ENCODE peak calls at places on chromosomes 13 and 19, in ten cellular contexts. N is H9; T is omental fat pad; L is fibroblast of gingiva; J is CD4-positive, alpha-beta T cell; P is GM13977; O is fibroblast of lung; D is dermis blood vessel endothelial cell; B is ELR; W is stomach. R is an unnamed sample.

GRCh38 chr19:18645035-18645511 is 8.2 kb downstream of the KLHL26 start:
- DNase-seq in N (no peak), T (no peak), L (no peak), J (no peak), P (no peak), O (peak), D (no peak), B (no peak), W (no peak), R (no peak)

GRCh38 chr13:76570485-76570884 is 315.7 kb downstream of the KCTD12 start:
- DNase-seq in N (no peak), T (no peak), L (no peak), J (no peak), P (no peak), O (no peak), D (no peak), B (no peak), W (no peak), R (no peak)

GRCh38 chr19:53394522-53394973 is 401 bp upstream of the ZNF765 start:
- DNase-seq in N (peak), T (peak), L (peak), J (no peak), P (no peak), O (peak), D (peak), B (peak), W (peak), R (no peak)

GRCh38 chr19:49331616-49332055 is 3.6 kb upstream of the CD37 start:
- DNase-seq in N (peak), T (no peak), L (peak), J (peak), P (peak), O (peak), D (peak), B (peak), W (peak), R (peak)

GRCh38 chr13:41973247-41973741 is 12.4 kb upstream of the VWA8 start:
- DNase-seq in N (peak), T (no peak), L (peak), J (no peak), P (no peak), O (no peak), D (no peak), B (no peak), W (no peak), R (no peak)

GRCh38 chr13:43846496-43846895 is 33.0 kb downstream of the CCDC122 start:
- DNase-seq in N (no peak), T (no peak), L (peak), J (no peak), P (no peak), O (peak), D (no peak), B (no peak), W (no peak), R (no peak)

GRCh38 chr13:100306042-100306441 is 217.1 kb downstream of the PCCA start:
- DNase-seq in N (no peak), T (no peak), L (no peak), J (no peak), P (no peak), O (no peak), D (no peak), B (no peak), W (no peak), R (no peak)

GRCh38 chr13:112443191-112444000 is 67.2 kb downstream of the SPACA7 start:
- DNase-seq in N (peak), T (no peak), L (no peak), J (no peak), P (peak), O (no peak), D (peak), B (peak), W (peak), R (no peak)

GRCh38 chr13:30580852-30581502 is 36.7 kb upstream of the USPL1 start:
- DNase-seq in N (no peak), T (no peak), L (no peak), J (no peak), P (no peak), O (no peak), D (no peak), B (no peak), W (no peak), R (no peak)